ENCODE peak calls at places on chromosomes 7 and 10, in eight cellular contexts. Q is A673, J is lower lobe of right lung, O is OCI-LY7, R is A549, S is hepatocyte, V is psoas muscle, I is heart right ventricle. B is an unnamed sample.

GRCh38 chr7:22594020-22594419 is 94.0 kb upstream of the STEAP1B start:
- DNase-seq in O (no peak), R (no peak), Q (no peak), S (no peak), I (no peak), V (no peak), J (no peak), B (no peak)

GRCh38 chr10:47370878-47371277 is 13.2 kb downstream of the ZNF488 start:
- DNase-seq in R (no peak), V (no peak), J (no peak), O (no peak), I (no peak), S (no peak), Q (no peak), B (no peak)

GRCh38 chr10:129860396-129860795 is 103.7 kb downstream of the EBF3 start:
- DNase-seq in J (no peak), V (no peak), I (no peak), Q (no peak), R (no peak), S (no peak), O (no peak), B (no peak)

GRCh38 chr10:52332815-52333214 is 18.7 kb downstream of the DKK1 start:
- DNase-seq in J (no peak), S (no peak), V (no peak), Q (peak; percentile 22), R (no peak), I (no peak), O (no peak), B (no peak)

GRCh38 chr10:97780991-97781540 is 9.3 kb upstream of the SFRP5 start:
- DNase-seq in J (no peak), R (no peak), O (no peak), S (no peak), Q (no peak), I (no peak), V (no peak), B (no peak)

GRCh38 chr7:44274623-44274975 is 50.8 kb downstream of the CAMK2B start:
- DNase-seq in O (no peak), V (peak; percentile 5), R (no peak), S (no peak), J (peak; percentile 30), Q (no peak), I (no peak), B (no peak)

GRCh38 chr10:79065091-79065551 is 3.6 kb upstream of the ZMIZ1 start:
- DNase-seq in I (peak; percentile 7), J (peak; percentile 28), O (no peak), R (no peak), V (peak; percentile 11), Q (no peak), S (no peak), B (no peak)

GRCh38 chr10:29517352-29517923 is 117.3 kb downstream of the SVIL start:
- DNase-seq in O (peak; percentile 47), S (peak; percentile 52), R (peak; percentile 61), J (no peak), I (no peak), V (no peak), Q (peak; percentile 73), B (no peak)

GRCh38 chr7:27885652-27886051 is 145.7 kb downstream of the TAX1BP1 start:
- DNase-seq in R (no peak), I (no peak), O (no peak), S (no peak), Q (no peak), J (no peak), V (no peak), B (no peak)

GRCh38 chr10:23096814-23097549 is 1.6 kb downstream of the MSRB2 start:
- DNase-seq in J (no peak), I (no peak), S (peak; percentile 38), V (peak; percentile 19), O (no peak), R (no peak), Q (peak; percentile 65), B (no peak)

GRCh38 chr10:3897156-3897555 is 112.1 kb upstream of the KLF6 start:
- DNase-seq in I (no peak), J (no peak), R (no peak), V (no peak), S (no peak), O (no peak), Q (no peak), B (no peak)

GRCh38 chr10:97490592-97490991 is 7.6 kb downstream of the MMS19 start:
- DNase-seq in O (no peak), J (peak; percentile 47), R (no peak), Q (no peak), V (no peak), I (no peak), S (no peak), B (no peak)

GRCh38 chr10:89649051-89649450 is 4.0 kb upstream of the PANK1 start:
- DNase-seq in V (no peak), Q (no peak), J (no peak), S (no peak), O (no peak), I (no peak), R (no peak), B (no peak)

GRCh38 chr7:85471312-85471711 is 284.5 kb upstream of the SEMA3D start:
- DNase-seq in O (no peak), R (no peak), I (no peak), S (no peak), Q (no peak), J (no peak), V (no peak), B (no peak)

GRCh38 chr10:79446451-79447020 is 1.1 kb upstream of the ZCCHC24 start:
- DNase-seq in O (no peak), S (peak; percentile 80), J (peak; percentile 83), R (peak; percentile 18), V (peak; percentile 79), I (peak; percentile 84), Q (no peak), B (no peak)

GRCh38 chr10:34413214-34413613 is 401.9 kb downstream of the PARD3 start:
- DNase-seq in I (no peak), S (no peak), V (no peak), Q (no peak), O (no peak), R (no peak), J (no peak), B (no peak)

GRCh38 chr10:86342111-86342863 is 24.3 kb downstream of the GRID1 start:
- DNase-seq in R (no peak), J (peak; percentile 28), O (no peak), V (no peak), Q (no peak), S (no peak), I (no peak), B (no peak)

GRCh38 chr7:2477447-2478386 is 1.5 kb upstream of the GRIFIN start:
- DNase-seq in O (no peak), J (peak; percentile 81), I (peak; percentile 77), S (peak; percentile 76), V (peak; percentile 69), R (peak; percentile 93), Q (peak; percentile 39), B (no peak)

GRCh38 chr10:31526681-31527080 is 207.7 kb downstream of the ZEB1 start:
- DNase-seq in V (peak; percentile 18), R (no peak), I (no peak), Q (no peak), S (no peak), O (no peak), J (peak; percentile 52), B (no peak)

GRCh38 chr10:83253272-83253671 is 886.0 kb upstream of the GHITM start:
- DNase-seq in S (no peak), Q (no peak), I (no peak), R (no peak), V (no peak), O (no peak), J (no peak), B (no peak)

GRCh38 chr10:83252169-83252568 is 887.1 kb upstream of the GHITM start:
- DNase-seq in S (no peak), Q (no peak), R (no peak), V (no peak), I (no peak), O (no peak), J (no peak), B (no peak)

GRCh38 chr10:83254698-83255097 is 884.6 kb upstream of the GHITM start:
- DNase-seq in I (no peak), R (no peak), O (no peak), V (no peak), Q (no peak), S (no peak), J (no peak), B (no peak)
- TF ChIP-seq CTCF in I (no peak), R (no peak), O (no peak), V (no peak), Q (no peak), S (no peak), J (no peak), B (no peak)

GRCh38 chr7:116771640-116772039 is 90.7 kb upstream of the CAPZA2 start:
- DNase-seq in J (no peak), R (no peak), Q (no peak), O (no peak), I (no peak), V (no peak), S (peak; percentile 30), B (no peak)

GRCh38 chr7:116772926-116773749 is 89.2 kb upstream of the CAPZA2 start:
- DNase-seq in I (no peak), R (no peak), S (no peak), J (no peak), Q (no peak), O (no peak), V (no peak), B (no peak)

GRCh38 chr7:116772423-116772852 is 89.9 kb upstream of the CAPZA2 start:
- DNase-seq in R (peak; percentile 88), S (no peak), J (no peak), I (no peak), O (no peak), Q (peak; percentile 71), V (no peak), B (peak; percentile 86)

GRCh38 chr7:116769541-116769940 is 92.8 kb upstream of the CAPZA2 start:
- DNase-seq in J (no peak), R (no peak), O (no peak), Q (no peak), V (no peak), I (no peak), S (no peak), B (no peak)

GRCh38 chr7:116770941-116771340 is 91.4 kb upstream of the CAPZA2 start:
- DNase-seq in R (no peak), J (no peak), V (no peak), O (no peak), I (no peak), S (no peak), Q (no peak), B (no peak)
- H3K27ac ChIP-seq in R (peak overlapping the region; percentile 90), J (no peak overlapping the region), V (no peak overlapping the region), O (no peak overlapping the region), I (no peak overlapping the region), S (peak overlapping the region; percentile 85), Q (no peak overlapping the region), B (no peak overlapping the region)

DNA sequence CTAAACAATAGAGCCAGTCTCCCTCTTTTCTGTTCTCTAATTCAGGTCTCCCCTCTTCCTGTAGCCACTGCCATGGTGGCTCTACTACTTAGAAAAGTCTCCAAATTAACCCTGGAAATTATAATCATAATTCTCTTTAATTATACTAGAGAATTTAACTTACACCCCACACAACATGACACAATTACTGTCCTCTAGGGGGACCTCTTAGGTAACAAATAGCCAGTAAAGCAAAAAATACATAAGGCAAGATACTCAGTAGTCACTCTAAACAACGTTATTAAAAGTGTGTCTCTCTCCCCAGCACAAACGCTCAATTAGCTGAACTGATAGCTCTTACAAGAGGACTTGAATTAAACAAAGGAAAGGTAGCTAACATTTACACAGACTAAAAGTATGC is 44.3 kb upstream of the ZNF107 start:
- DNase-seq in I (no peak), V (no peak), R (no peak), J (no peak), O (peak; percentile 24), S (no peak), Q (no peak), B (no peak)
- TF ChIP-seq CTCF in I (no peak), V (no peak), R (no peak), J (no peak), O (peak; percentile 67), S (no peak), Q (no peak), B (no peak)

GRCh38 chr10:16986082-16986405 is 143.6 kb downstream of the CUBN start:
- DNase-seq in R (no peak), V (no peak), I (no peak), O (no peak), S (no peak), Q (no peak), J (no peak), B (no peak)
- H3K27ac ChIP-seq in R (no peak overlapping the region), V (peak overlapping the region; percentile 70), I (peak overlapping the region; percentile 56), O (no peak overlapping the region), S (peak overlapping the region; percentile 77), Q (peak overlapping the region; percentile 81), J (peak overlapping the region; percentile 73), B (no peak overlapping the region)